ENCODE peak calls at places on chromosomes 13 and 19, in seven cellular contexts. G is IMR-90, R is left ventricle myocardium inferior, D is epithelial cell of esophagus, F is astrocyte of the cerebellum, T is HL-60, S is neural progenitor cell. O is an unnamed sample.
A peak's percentile ranks its signal among the peaks of the same experiment; 100 is the strongest.

GRCh38 chr13:94968757-94969086 is 256.4 kb upstream of the SOX21 start:
- DNase-seq in G (no peak), R (no peak), D (no peak), F (no peak), T (no peak), S (no peak), O (no peak)

GRCh38 chr13:104984296-104984818 is 1551.1 kb downstream of the EFNB2 start:
- DNase-seq in G (peak; percentile 12), R (peak; percentile 49), D (peak; percentile 7), F (peak; percentile 84), T (peak; percentile 22), S (no peak), O (peak; percentile 12)

GRCh38 chr19:5407356-5407755 is 47.9 kb upstream of the ZNRF4 start:
- DNase-seq in G (peak; percentile 17), R (no peak), D (no peak), F (no peak), T (no peak), S (peak; percentile 49), O (no peak)

GRCh38 chr19:30784850-30785459 is 412.8 kb downstream of the ZNF536 start:
- DNase-seq in G (peak; percentile 26), R (peak; percentile 43), D (peak; percentile 23), F (no peak), T (peak; percentile 27), S (peak; percentile 55), O (no peak)

GRCh38 chr13:30652746-30653145 is 35.0 kb downstream of the USPL1 start:
- DNase-seq in G (no peak), R (no peak), D (no peak), F (no peak), T (no peak), S (no peak), O (no peak)

GRCh38 chr13:40230833-40231266 is 435.6 kb downstream of the FOXO1 start:
- DNase-seq in G (no peak), R (no peak), D (no peak), F (no peak), T (no peak), S (no peak), O (no peak)

GRCh38 chr19:44875666-44876418 is 15.2 kb upstream of the TOMM40 start:
- DNase-seq in G (peak; percentile 21), R (no peak), D (peak; percentile 81), F (no peak), T (no peak), S (no peak), O (no peak)

GRCh38 chr19:21463449-21464105 is 41.8 kb upstream of the ZNF429 start:
- DNase-seq in G (no peak), R (peak; percentile 42), D (no peak), F (no peak), T (no peak), S (peak; percentile 90), O (no peak)

GRCh38 chr13:38398810-38399493 is 49.3 kb downstream of the UFM1 start:
- DNase-seq in G (peak; percentile 39), R (no peak), D (peak; percentile 50), F (no peak), T (no peak), S (no peak), O (peak; percentile 7)

GRCh38 chr19:56333506-56333905 is 18.9 kb upstream of the ZSCAN5A start:
- DNase-seq in G (peak; percentile 56), R (no peak), D (peak; percentile 72), F (peak; percentile 31), T (peak; percentile 52), S (peak; percentile 48), O (no peak)

GRCh38 chr13:76231522-76232167 is 595.5 kb downstream of the LMO7 start:
- DNase-seq in G (no peak), R (no peak), D (peak; percentile 68), F (no peak), T (no peak), S (no peak), O (no peak)

GRCh38 chr19:56840452-56841193 is at the start of the genes PEG3 and ZIM2:
- DNase-seq in G (no peak), R (peak; percentile 74), D (no peak), F (no peak), T (no peak), S (no peak), O (no peak)

GRCh38 chr13:64459778-64460177 is 2770.4 kb downstream of the PCDH9 start:
- DNase-seq in G (no peak), R (no peak), D (peak; percentile 1), F (no peak), T (no peak), S (no peak), O (no peak)

GRCh38 chr13:33997574-33997973 is 179.6 kb downstream of the RFC3 start:
- DNase-seq in G (no peak), R (no peak), D (no peak), F (no peak), T (no peak), S (no peak), O (no peak)

GRCh38 chr13:113753171-113753570 is 5.9 kb upstream of the TMEM255B start:
- DNase-seq in G (no peak), R (no peak), D (no peak), F (no peak), T (no peak), S (no peak), O (no peak)

GRCh38 chr19:54451997-54452396 is 3.0 kb downstream of the LENG8 start:
- DNase-seq in G (no peak), R (no peak), D (no peak), F (no peak), T (no peak), S (no peak), O (no peak)

GRCh38 chr13:100511422-100511821 is 77.2 kb downstream of the GGACT start:
- DNase-seq in G (no peak), R (no peak), D (no peak), F (no peak), T (no peak), S (no peak), O (no peak)

GRCh38 chr13:31441804-31442487 is 242.2 kb downstream of the B3GLCT start:
- DNase-seq in G (no peak), R (peak; percentile 81), D (no peak), F (no peak), T (no peak), S (no peak), O (no peak)

DNA sequence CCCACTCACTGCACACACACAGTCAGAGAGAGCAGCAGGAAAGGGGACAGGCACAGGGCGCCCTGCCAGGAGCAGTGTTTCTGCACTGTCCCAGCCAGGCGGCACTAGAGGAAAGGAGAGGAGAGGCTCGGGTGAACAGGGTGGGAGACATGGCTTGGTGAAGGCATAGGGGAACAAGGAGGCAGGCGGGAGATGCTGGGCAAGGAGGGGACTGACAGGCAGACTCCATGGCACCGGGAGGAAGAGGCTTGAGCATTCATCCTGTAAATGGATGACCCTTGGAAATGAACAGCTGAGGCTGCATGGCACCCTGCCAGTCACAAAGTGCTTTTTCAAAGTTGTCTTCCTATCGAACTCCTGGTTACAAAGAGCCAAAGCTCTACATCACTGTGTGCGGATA is 22.5 kb downstream of the MED26 start:
- DNase-seq in G (no peak), R (peak; percentile 48), D (no peak), F (no peak), T (no peak), S (no peak), O (no peak)
- TF ChIP-seq CTCF in G (no peak), R (peak; percentile 57), D (no peak), F (no peak), T (no peak), S (no peak), O (no peak)

DNA sequence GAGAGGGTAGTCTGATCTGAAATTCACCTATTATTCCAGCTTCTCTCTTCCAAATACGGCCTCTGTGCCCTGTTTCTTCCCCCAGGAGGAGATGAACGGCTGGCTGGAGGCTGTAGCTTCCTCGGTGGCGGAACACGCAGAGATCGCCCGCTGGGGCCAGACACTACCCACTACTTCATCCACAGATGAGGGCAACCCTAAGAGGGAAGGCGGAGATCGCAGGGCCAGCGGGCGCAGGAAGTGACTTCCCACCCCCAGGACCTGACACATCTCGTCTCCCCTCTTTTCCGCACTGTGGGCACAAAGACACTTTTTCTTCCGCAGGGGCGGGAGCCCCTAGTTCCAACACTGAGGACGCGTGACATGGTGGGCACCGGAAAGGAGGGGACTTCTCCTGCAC is 1.3 kb upstream of the SHKBP1 start:
- DNase-seq in G (no peak), R (no peak), D (no peak), F (no peak), T (no peak), S (no peak), O (no peak)
- H3K4me3 ChIP-seq in G (no peak overlapping the region), R (no peak overlapping the region), D (no peak overlapping the region), F (no peak overlapping the region), T (no peak overlapping the region), S (no peak overlapping the region), O (no peak overlapping the region)

GRCh38 chr19:1471514-1472107 is 7.4 kb downstream of the C19orf25 start:
- DNase-seq in G (no peak), R (no peak), D (no peak), F (no peak), T (no peak), S (peak; percentile 49), O (no peak)
- TF ChIP-seq CTCF in G (peak; percentile 19), R (no peak), D (no peak), F (peak; percentile 3), T (no peak), S (peak; percentile 41), O (no peak)

DNA sequence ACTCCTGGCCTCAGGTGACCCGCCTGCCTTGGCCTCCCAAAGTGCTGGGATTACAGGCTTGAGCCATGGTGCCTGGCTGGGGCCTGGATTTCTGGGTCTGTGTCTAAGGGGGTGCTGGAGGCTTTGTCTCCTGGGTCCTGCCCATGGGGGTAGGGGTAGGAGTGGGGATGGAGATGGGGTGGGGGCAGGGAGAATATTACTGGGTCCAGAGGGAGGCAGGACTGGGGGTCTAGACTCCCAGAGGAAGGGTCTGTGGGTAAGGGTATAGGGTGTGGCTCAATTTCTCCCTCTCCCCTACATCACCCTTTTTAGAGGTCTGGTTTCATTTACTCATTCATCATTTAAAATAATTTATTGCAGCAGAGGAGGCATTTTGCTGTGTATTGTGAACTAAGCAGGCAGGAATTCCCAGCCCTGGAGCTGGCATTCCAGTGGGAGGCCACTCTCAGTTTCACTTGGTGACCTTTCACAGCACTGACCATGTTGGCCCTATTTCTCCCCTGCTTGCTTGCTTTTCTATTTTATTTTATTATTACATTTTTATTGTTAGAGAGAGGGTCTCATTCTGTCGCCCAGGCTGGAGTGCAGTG is 810 bp upstream of the NFKBID start:
- DNase-seq in G (peak; percentile 51), R (no peak), D (peak; percentile 8), F (no peak), T (no peak), S (no peak), O (peak; percentile 9)
- H3K4me3 ChIP-seq in G (peak overlapping the region; percentile 79), R (peak overlapping the region; percentile 86), D (no peak overlapping the region), F (peak overlapping the region; percentile 72), T (peak overlapping the region; percentile 91), S (peak overlapping the region; percentile 99), O (peak overlapping the region; percentile 71)

DNA sequence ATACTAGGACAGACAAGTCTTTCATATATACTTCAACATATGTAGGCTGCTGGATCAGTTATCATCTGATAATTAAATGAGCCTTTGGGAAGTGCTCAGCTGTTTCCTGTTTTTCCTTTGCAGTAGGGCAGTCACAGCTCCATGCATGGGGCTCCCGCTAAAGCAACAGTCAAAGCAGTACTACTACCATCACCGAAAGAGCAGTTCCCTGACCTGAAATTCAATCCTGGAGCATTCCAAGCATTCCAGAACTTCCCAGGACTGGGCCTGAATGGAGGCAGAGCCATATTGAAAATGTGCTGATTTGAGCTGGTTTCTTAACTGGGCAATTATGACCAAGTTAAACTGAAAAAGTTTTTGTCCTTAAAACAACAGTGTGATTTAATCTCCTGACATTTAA is 20.5 kb downstream of the MICU2 start:
- DNase-seq in G (peak; percentile 66), R (no peak), D (no peak), F (peak; percentile 19), T (no peak), S (peak; percentile 65), O (peak; percentile 5)
- TF ChIP-seq CTCF in G (no peak), R (no peak), D (no peak), F (no peak), T (no peak), S (no peak), O (no peak)

GRCh38 chr13:80139196-80139595 is 201.7 kb downstream of the SPRY2 start:
- DNase-seq in G (no peak), R (no peak), D (no peak), F (no peak), T (no peak), S (no peak), O (no peak)
- H3K4me3 ChIP-seq in G (no peak overlapping the region), R (no peak overlapping the region), D (no peak overlapping the region), F (no peak overlapping the region), T (no peak overlapping the region), S (no peak overlapping the region), O (no peak overlapping the region)

O was measured in AG04449.